ENCODE peak calls at places on chromosomes 1 and 21, in five cellular contexts. O is esophagus squamous epithelium, N is aorta, S is foreskin keratinocyte, C is astrocyte. A is an unnamed sample. For H3K4me1 and H3K27me3, the result is how much of the 10 kb centered on the place peaks cover.

GRCh38 chr1:162070825-162071224 is 1.3 kb downstream of the NOS1AP start:
- DNase-seq in O (no peak), N (no peak), S (no peak), C (no peak), A (peak)

GRCh38 chr1:223364685-223365382 is 858 bp upstream of the SUSD4 start:
- DNase-seq in O (no peak), N (peak), S (no peak), C (no peak), A (no peak)

GRCh38 chr1:110542730-110543129 is 23.8 kb upstream of the KCNA10 start:
- DNase-seq in O (no peak), N (no peak), S (no peak), C (peak), A (no peak)

GRCh38 chr1:159945483-159946241 is at the start of gene IGSF9:
- DNase-seq in O (no peak), N (peak), S (peak), C (peak), A (peak)

GRCh38 chr21:25750085-25750484 is 15.3 kb downstream of the GABPA start:
- DNase-seq in O (no peak), N (no peak), S (no peak), C (no peak), A (no peak)

GRCh38 chr1:209601809-209602657 is 18.5 kb downstream of the CAMK1G start:
- DNase-seq in O (no peak), N (no peak), S (peak), C (peak), A (no peak)

GRCh38 chr1:228015276-228016180 is 8.7 kb downstream of the WNT3A start:
- DNase-seq in O (no peak), N (peak), S (peak), C (peak), A (peak)

GRCh38 chr1:198797656-198798055 is 158.8 kb downstream of the PTPRC start:
- DNase-seq in O (no peak), N (no peak), S (no peak), C (no peak), A (no peak)

GRCh38 chr1:56591909-56592308 is 12.5 kb upstream of the PLPP3 start:
- DNase-seq in O (no peak), N (no peak), S (no peak), C (no peak), A (no peak)

GRCh38 chr1:157542676-157543075 is 9.6 kb downstream of the FCRL5 start:
- DNase-seq in O (no peak), N (no peak), S (no peak), C (no peak), A (no peak)

GRCh38 chr1:180609643-180610555 is 21.9 kb upstream of the XPR1 start:
- DNase-seq in O (no peak), N (no peak), S (no peak), C (no peak), A (no peak)

GRCh38 chr1:70043806-70044205 is 161.6 kb downstream of the LRRC40 start:
- DNase-seq in O (no peak), N (no peak), S (peak), C (peak), A (no peak)

GRCh38 chr1:83692524-83693336 is 306.2 kb downstream of the TTLL7 start:
- DNase-seq in O (no peak), N (no peak), S (no peak), C (peak), A (no peak)

GRCh38 chr1:31382379-31382989 is 9.6 kb upstream of the FABP3 start:
- DNase-seq in O (no peak), N (no peak), S (no peak), C (no peak), A (no peak)

GRCh38 chr1:11930571-11931445 is 3.7 kb upstream of the PLOD1 start:
- DNase-seq in O (no peak), N (no peak), S (no peak), C (no peak), A (no peak)

GRCh38 chr21:34129971-34130597 is 56.7 kb downstream of the MRPS6 start:
- DNase-seq in O (no peak), N (no peak), S (no peak), C (peak), A (no peak)

GRCh38 chr1:98130406-98130805 is 209.6 kb upstream of the DPYD start:
- DNase-seq in O (no peak), N (no peak), S (no peak), C (no peak), A (no peak)

GRCh38 chr1:228109962-228110488 is 926 bp upstream of the MRPL55 start:
- DNase-seq in O (no peak), N (peak), S (no peak), C (peak), A (no peak)

GRCh38 chr1:186760426-186760825 is 68.3 kb upstream of the PLA2G4A start:
- DNase-seq in O (no peak), N (no peak), S (no peak), C (no peak), A (no peak)

GRCh38 chr21:41759214-41759840 is 7.5 kb downstream of the RIPK4 start:
- DNase-seq in O (no peak), N (peak), S (no peak), C (no peak), A (no peak)

GRCh38 chr1:90386899-90387334 is 330.2 kb downstream of the BARHL2 start:
- DNase-seq in O (no peak), N (no peak), S (peak), C (peak), A (no peak)

GRCh38 chr1:164823486-164824279 is 264.7 kb downstream of the PBX1 start:
- DNase-seq in O (no peak), N (no peak), S (no peak), C (peak), A (no peak)

GRCh38 chr1:109309347-109309746 is 2.5 kb upstream of the MYBPHL start:
- DNase-seq in O (no peak), N (no peak), S (no peak), C (no peak), A (no peak)

GRCh38 chr1:23149110-23149509 is 19.5 kb downstream of the LUZP1 start:
- DNase-seq in O (no peak), N (no peak), S (no peak), C (no peak), A (no peak)

DNA sequence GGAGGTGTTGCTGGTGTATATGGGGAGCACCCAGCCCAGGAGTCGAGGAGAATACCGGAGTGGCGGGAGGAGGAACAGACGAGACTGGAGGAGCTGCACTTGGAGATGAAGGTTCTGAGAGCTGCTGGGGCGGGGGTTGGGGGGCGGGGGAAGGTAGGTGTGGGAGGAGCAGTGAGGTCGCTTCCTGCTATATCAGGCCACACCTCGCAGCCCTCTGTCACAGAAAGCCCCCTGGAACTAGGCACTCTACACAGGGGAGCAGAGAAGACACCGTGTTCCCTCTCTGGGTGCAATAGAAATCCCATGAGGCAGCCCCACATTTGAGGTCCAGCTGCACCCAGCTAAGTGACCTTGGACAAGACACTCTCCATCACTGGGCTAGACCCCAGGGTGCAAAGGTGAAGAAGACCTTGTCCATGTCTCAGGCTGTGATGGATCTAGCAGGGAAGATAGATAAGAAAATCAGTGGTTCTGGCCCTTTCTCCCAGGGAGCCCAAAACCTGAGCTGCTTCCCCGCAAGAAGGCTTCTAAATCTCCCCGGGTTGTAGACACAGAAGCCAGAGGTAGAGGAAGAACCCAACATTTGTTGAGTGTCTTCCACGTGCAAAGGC is 155.8 kb upstream of the EDN2 start:
- DNase-seq in O (no peak), N (no peak), S (no peak), C (no peak), A (no peak)
- H3K4me1 ChIP-seq in O (under half), N (under half), S (under half), C (under half), A (under half)

DNA sequence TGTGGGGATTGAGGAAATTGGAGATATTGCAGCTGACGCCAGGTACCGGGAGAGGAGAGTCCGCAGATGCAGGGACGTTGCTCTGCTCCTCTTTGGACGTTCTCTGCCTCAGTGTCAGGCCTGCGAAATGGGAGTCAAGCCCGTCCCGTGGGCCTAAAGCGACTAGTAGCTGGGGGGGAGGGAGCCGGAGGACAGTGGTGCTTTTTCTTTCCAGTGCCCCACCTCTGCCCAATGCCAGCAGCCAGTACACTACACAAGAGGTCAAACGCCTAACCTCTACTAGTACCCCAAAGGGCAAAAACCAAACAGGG is 413.6 kb upstream of the ESRRG start:
- DNase-seq in O (no peak), N (no peak), S (no peak), C (no peak), A (no peak)
- H3K27me3 ChIP-seq in O (under half), N (under half), S (half or more), C (half or more), A (under half)

DNA sequence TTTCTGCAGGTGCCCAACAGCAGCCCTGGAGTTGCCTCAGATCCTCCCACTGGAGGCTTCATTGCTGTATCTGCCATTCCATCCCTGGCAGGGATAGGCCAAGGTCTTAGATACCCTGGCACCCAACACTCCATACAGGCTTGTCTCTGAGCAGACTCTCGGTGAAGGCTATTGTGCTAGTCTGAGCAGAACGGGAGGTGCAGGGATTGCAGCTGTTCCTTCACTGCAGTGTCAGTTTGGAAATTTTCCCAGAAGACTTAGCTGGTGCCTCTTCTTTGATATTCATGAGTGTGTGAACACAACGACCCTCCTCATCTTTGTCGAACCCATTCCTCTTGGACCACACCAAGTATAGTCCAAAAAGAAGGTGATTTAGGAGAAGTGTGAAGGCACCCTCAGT is 39.1 kb upstream of the HAO2 start:
- DNase-seq in O (no peak), N (no peak), S (no peak), C (no peak), A (no peak)
- H3K4me1 ChIP-seq in O (under half), N (under half), S (under half), C (under half), A (under half)

GRCh38 chr1:116170901-116171589 is 59.8 kb downstream of the MAB21L3 start:
- DNase-seq in O (no peak), N (no peak), S (no peak), C (no peak), A (no peak)
- H3K27me3 ChIP-seq in O (under half), N (under half), S (under half), C (under half), A (under half)

GRCh38 chr1:154430903-154431302 is 25.8 kb downstream of the IL6R start:
- DNase-seq in O (no peak), N (no peak), S (no peak), C (peak), A (no peak)
- H3K4me1 ChIP-seq in O (half or more), N (under half), S (half or more), C (under half), A (half or more)

DNA sequence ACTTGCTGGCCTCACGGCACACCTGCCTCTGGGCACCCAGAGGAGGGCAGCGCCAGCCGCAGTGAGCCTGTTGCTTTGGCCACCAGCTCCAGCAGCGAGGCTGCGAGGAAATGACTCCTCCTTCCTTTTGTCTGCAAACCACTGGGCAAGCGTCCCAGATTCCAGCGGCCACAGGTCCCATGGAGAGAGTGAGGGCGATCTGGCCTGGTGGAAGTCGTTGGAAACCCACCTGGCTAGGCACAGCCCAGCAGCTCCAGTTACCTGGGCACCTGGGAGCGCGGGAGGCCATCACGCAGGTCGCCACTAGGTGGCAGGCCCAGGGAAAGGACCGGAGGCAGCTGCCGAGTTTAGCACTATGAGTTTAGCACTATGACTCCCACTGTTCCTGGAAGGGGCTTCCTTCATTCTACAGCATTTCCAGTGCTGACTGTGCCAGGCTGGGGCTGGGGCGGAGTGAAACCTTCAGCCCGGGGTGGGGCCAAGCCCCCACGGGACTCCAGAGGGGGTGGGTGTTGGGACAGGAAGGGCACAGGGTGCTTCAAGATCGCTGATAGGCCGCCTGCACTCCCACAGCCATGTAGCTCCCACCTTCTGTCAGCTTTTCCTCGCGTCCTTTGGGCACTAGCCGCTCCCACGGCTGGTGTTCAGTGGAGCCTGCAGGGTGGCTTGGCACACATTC is 1.1 kb upstream of the ESPN start:
- DNase-seq in O (no peak), N (no peak), S (no peak), C (peak), A (peak)
- H3K27me3 ChIP-seq in O (under half), N (under half), S (under half), C (half or more), A (under half)